ENCODE peak calls at places on chromosomes 6 and 20, in five cellular contexts. D, S, L, I and V are unnamed samples.

GRCh38 chr6:159102373-159103160 is 57.8 kb upstream of the TAGAP start:
- DNase-seq in D (no peak), S (no peak), L (no peak), I (no peak), V (no peak)

GRCh38 chr6:132648356-132648755 is 10.6 kb downstream of the TAAR1 start:
- DNase-seq in D (no peak), S (peak; percentile 5), L (no peak), I (peak; percentile 77), V (no peak)

GRCh38 chr20:17642404-17643269 is 39.4 kb downstream of the RRBP1 start:
- DNase-seq in D (no peak), S (no peak), L (no peak), I (no peak), V (no peak)

GRCh38 chr6:22113046-22113766 is 183.6 kb downstream of the PRL start:
- DNase-seq in D (no peak), S (peak; percentile 54), L (no peak), I (peak; percentile 95), V (no peak)

GRCh38 chr6:134031696-134032255 is 20.6 kb downstream of the SLC2A12 start:
- DNase-seq in D (no peak), S (peak; percentile 37), L (no peak), I (no peak), V (no peak)

GRCh38 chr6:44788387-44788981 is 401.0 kb downstream of the CDC5L start:
- DNase-seq in D (no peak), S (no peak), L (no peak), I (peak; percentile 26), V (no peak)

GRCh38 chr20:44460795-44461141 is 14.9 kb upstream of the TTPAL start:
- DNase-seq in D (no peak), S (no peak), L (no peak), I (peak; percentile 21), V (no peak)

GRCh38 chr20:59605691-59606364 is 1.5 kb downstream of the PHACTR3 start:
- DNase-seq in D (no peak), S (no peak), L (no peak), I (no peak), V (no peak)

GRCh38 chr6:150666071-150666470 is 66.4 kb downstream of the PLEKHG1 start:
- DNase-seq in D (no peak), S (no peak), L (no peak), I (peak; percentile 2), V (no peak)

GRCh38 chr20:19876828-19877227 is 118.8 kb downstream of the RIN2 start:
- DNase-seq in D (no peak), S (no peak), L (no peak), I (no peak), V (no peak)

GRCh38 chr6:25713802-25714201 is 40.7 kb upstream of the SLC17A4 start:
- DNase-seq in D (no peak), S (no peak), L (no peak), I (no peak), V (no peak)

GRCh38 chr20:41142241-41142640 is 4.9 kb downstream of the PLCG1 start:
- DNase-seq in D (no peak), S (no peak), L (no peak), I (no peak), V (no peak)

GRCh38 chr6:1199981-1200637 is 111.8 kb upstream of the FOXQ1 start:
- DNase-seq in D (no peak), S (no peak), L (no peak), I (peak; percentile 12), V (no peak)

GRCh38 chr6:82348130-82348529 is 15.5 kb upstream of the TPBG start:
- DNase-seq in D (no peak), S (peak; percentile 27), L (peak; percentile 65), I (no peak), V (no peak)

GRCh38 chr6:24504642-24505586 is 10.1 kb downstream of the ALDH5A1 start:
- DNase-seq in D (no peak), S (peak; percentile 95), L (no peak), I (no peak), V (no peak)

GRCh38 chr20:8903655-8904605 is 165.0 kb upstream of the PLCB4 start:
- DNase-seq in D (no peak), S (no peak), L (no peak), I (no peak), V (no peak)

GRCh38 chr20:33059741-33060390 is 6.2 kb downstream of the BPIFB3 start:
- DNase-seq in D (no peak), S (no peak), L (peak; percentile 46), I (no peak), V (no peak)

GRCh38 chr20:64083380-64084208 is 604 bp downstream of the LKAAEAR1 start:
- DNase-seq in D (no peak), S (peak; percentile 71), L (peak; percentile 87), I (peak; percentile 80), V (peak; percentile 76)

GRCh38 chr20:47577271-47577670 is 75.6 kb downstream of the NCOA3 start:
- DNase-seq in D (no peak), S (no peak), L (no peak), I (no peak), V (no peak)

GRCh38 chr6:108168501-108168979 is 2.7 kb downstream of the NR2E1 start:
- DNase-seq in D (no peak), S (peak; percentile 51), L (peak; percentile 67), I (peak; percentile 44), V (peak; percentile 58)

GRCh38 chr20:58421497-58421850 is 32.4 kb downstream of the VAPB start:
- DNase-seq in D (no peak), S (peak; percentile 37), L (no peak), I (no peak), V (no peak)

GRCh38 chr6:66421570-66421969 is 714.5 kb upstream of the EYS start:
- DNase-seq in D (no peak), S (no peak), L (peak; percentile 25), I (peak; percentile 9), V (no peak)

GRCh38 chr20:20713244-20713765 is 861 bp upstream of the RALGAPA2 start:
- DNase-seq in D (no peak), S (peak; percentile 99), L (no peak), I (no peak), V (no peak)

GRCh38 chr6:138590796-138591709 is 91.8 kb upstream of the NHSL1 start:
- DNase-seq in D (no peak), S (peak; percentile 90), L (peak; percentile 73), I (peak; percentile 86), V (peak; percentile 70)

GRCh38 chr6:167510648-167511047 is 185.8 kb downstream of the TTLL2 start:
- DNase-seq in D (no peak), S (no peak), L (no peak), I (no peak), V (no peak)

GRCh38 chr20:44494266-44494665 is 18.6 kb downstream of the TTPAL start:
- DNase-seq in D (no peak), S (no peak), L (no peak), I (no peak), V (no peak)

GRCh38 chr6:151675746-151676459 is 131.6 kb upstream of the ESR1 start:
- DNase-seq in D (peak; percentile 47), S (peak; percentile 89), L (peak; percentile 78), I (peak; percentile 15), V (peak; percentile 47)

GRCh38 chr6:110561016-110561396 is 84.6 kb upstream of the SLC22A16 start:
- DNase-seq in D (no peak), S (no peak), L (no peak), I (no peak), V (no peak)
- H2BK12ac ChIP-seq in D (no peak overlapping the region), S (no peak overlapping the region), L (no peak overlapping the region), I (no peak overlapping the region), V (no peak overlapping the region)

GRCh38 chr6:143698759-143699750 is 21.3 kb downstream of the PHACTR2 start:
- DNase-seq in D (no peak), S (no peak), L (peak; percentile 63), I (no peak), V (no peak)

GRCh38 chr6:143701343-143702234 is 23.8 kb downstream of the PHACTR2 start:
- DNase-seq in D (no peak), S (no peak), L (no peak), I (no peak), V (no peak)

GRCh38 chr6:143698329-143698728 is 20.6 kb downstream of the PHACTR2 start:
- DNase-seq in D (no peak), S (no peak), L (no peak), I (no peak), V (no peak)

GRCh38 chr6:143697401-143697800 is 19.6 kb downstream of the PHACTR2 start:
- DNase-seq in D (no peak), S (no peak), L (no peak), I (no peak), V (no peak)

DNA sequence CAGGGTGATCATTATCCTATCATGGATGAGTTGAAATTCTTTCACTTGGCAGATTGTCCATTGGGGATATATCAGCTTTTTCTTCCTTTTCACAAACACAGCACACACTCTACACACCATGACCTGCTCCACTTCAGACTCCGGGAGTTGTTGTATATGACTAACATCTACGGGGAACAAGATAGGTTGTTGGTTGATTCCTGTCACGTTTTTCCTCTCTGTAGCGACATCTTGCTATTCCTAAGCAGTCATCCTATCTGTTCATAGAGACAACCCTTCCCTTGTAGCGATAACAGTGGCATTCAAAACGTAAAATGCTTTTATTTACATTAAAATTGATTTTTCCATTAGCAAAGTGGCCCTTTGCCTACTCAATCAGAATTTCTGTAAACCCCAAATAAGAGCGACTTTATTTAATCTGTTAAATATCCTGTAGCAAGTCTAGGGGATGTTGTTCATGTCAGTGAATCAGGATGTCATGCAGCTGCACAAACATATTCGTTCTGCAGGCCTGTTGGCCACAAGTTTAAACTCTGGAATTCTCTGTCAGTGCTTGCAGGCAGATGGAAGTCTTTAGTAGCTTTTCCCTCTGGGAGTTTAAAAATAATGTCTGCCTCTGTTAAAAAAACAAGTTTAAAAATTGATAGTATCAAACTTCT is 23.0 kb downstream of the PHACTR2 start:
- DNase-seq in D (no peak), S (no peak), L (no peak), I (no peak), V (no peak)
- H2BK120ac ChIP-seq in D (no peak overlapping the region), S (no peak overlapping the region), L (no peak overlapping the region), I (no peak overlapping the region), V (no peak overlapping the region)

DNA sequence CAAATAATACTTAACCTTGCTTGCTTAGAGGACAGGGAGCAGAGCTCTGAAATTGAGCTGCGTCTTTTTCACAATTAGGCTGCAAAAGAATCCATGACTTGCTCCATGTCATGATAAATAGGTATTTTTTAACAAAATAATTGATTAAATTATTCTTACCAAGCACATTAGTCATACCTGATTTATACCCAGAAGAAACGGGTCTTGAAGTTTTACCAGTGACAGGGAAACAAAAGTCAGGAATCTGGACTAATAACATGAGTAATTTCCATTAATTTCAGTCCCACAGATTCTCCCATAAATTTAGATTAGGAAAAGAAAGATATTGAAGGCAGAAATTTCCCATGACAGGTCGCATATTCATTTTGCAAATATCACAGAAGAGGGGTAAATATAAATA is 85.0 kb upstream of the BMP5 start:
- DNase-seq in D (no peak), S (no peak), L (no peak), I (no peak), V (no peak)
- H2BK12ac ChIP-seq in D (no peak overlapping the region), S (no peak overlapping the region), L (no peak overlapping the region), I (no peak overlapping the region), V (no peak overlapping the region)

GRCh38 chr20:61940976-61941720 is 124.5 kb downstream of the TAF4 start:
- DNase-seq in D (no peak), S (no peak), L (no peak), I (no peak), V (no peak)

GRCh38 chr20:61940491-61940890 is 125.2 kb downstream of the TAF4 start:
- DNase-seq in D (no peak), S (peak; percentile 24), L (no peak), I (no peak), V (no peak)

GRCh38 chr20:61942526-61942925 is 123.2 kb downstream of the TAF4 start:
- DNase-seq in D (no peak), S (no peak), L (no peak), I (no peak), V (no peak)

GRCh38 chr20:61939691-61940360 is 125.9 kb downstream of the TAF4 start:
- DNase-seq in D (no peak), S (peak; percentile 3), L (no peak), I (no peak), V (no peak)

GRCh38 chr20:61941721-61942405 is 123.8 kb downstream of the TAF4 start:
- DNase-seq in D (no peak), S (no peak), L (no peak), I (no peak), V (no peak)
- H2BK120ac ChIP-seq in D (no peak overlapping the region), S (no peak overlapping the region), L (no peak overlapping the region), I (no peak overlapping the region), V (no peak overlapping the region)